ENCODE peak calls at places on chromosome 16, in four cellular contexts. B is lung; T is endothelial cell; X is stimulated activated CD8-positive, alpha-beta memory T cell treated with anti-CD3 and anti-CD28 coated beads, Interleukin-2, amount 100 ng/mL, for 48 hours. Z is an unnamed sample.

GRCh38 chr16:87324411-87325275 is 7.5 kb upstream of the C16orf95 start:
- DNase-seq in B (no peak), T (peak; percentile 59), X (no peak), Z (peak; percentile 89)

GRCh38 chr16:89277641-89278341 is 60.3 kb downstream of the ZNF778 start:
- DNase-seq in B (no peak), T (no peak), X (no peak), Z (no peak)

GRCh38 chr16:57365826-57366536 is 6.3 kb upstream of the CX3CL1 start:
- DNase-seq in T (no peak), X (no peak), B (no peak), Z (no peak)

GRCh38 chr16:89357055-89357454 is 133.3 kb downstream of the ANKRD11 start:
- DNase-seq in T (no peak), B (no peak), X (peak; percentile 68), Z (no peak)

GRCh38 chr16:75687361-75687760 is 10.6 kb upstream of the CPHXL2 start:
- DNase-seq in B (no peak), T (no peak), X (no peak), Z (no peak)

GRCh38 chr16:68496689-68497088 is 42.4 kb upstream of the ZFP90 start:
- DNase-seq in X (no peak), T (no peak), B (no peak), Z (no peak)

GRCh38 chr16:89004209-89004831 is 27.3 kb upstream of the CBFA2T3 start:
- DNase-seq in X (no peak), T (peak; percentile 40), B (no peak), Z (peak; percentile 34)

GRCh38 chr16:75271441-75272096 is 20.1 kb upstream of the BCAR1 start:
- DNase-seq in B (no peak), T (no peak), X (no peak), Z (no peak)

GRCh38 chr16:52976539-52977167 is 76.0 kb downstream of the CHD9NB start:
- DNase-seq in X (no peak), T (no peak), B (no peak), Z (no peak)

GRCh38 chr16:85495259-85495658 is 117.9 kb upstream of the GSE1 start:
- DNase-seq in X (no peak), T (no peak), B (no peak), Z (no peak)

Z was measured in B cell.